ENCODE peak calls at places on chromosomes 6 and 20, in four cellular contexts. O, Z, X and N are unnamed samples.

GRCh38 chr6:111709615-111710398 is 104.1 kb upstream of the TRAF3IP2 start:
- DNase-seq in O (peak), Z (no peak), X (no peak), N (peak)

GRCh38 chr20:699811-700338 is 24.3 kb upstream of the SCRT2 start:
- DNase-seq in Z (peak), O (no peak), X (no peak), N (no peak)

GRCh38 chr6:69985180-69985579 is 118.8 kb downstream of the COL19A1 start:
- DNase-seq in O (no peak), Z (no peak), X (no peak), N (no peak)

GRCh38 chr6:89145461-89145961 is 344 bp upstream of the PM20D2 start:
- DNase-seq in X (no peak), O (peak), Z (no peak), N (peak)

GRCh38 chr20:21456207-21456606 is 57.7 kb downstream of the NKX2-2 start:
- DNase-seq in O (no peak), Z (no peak), X (no peak), N (no peak)

GRCh38 chr6:14783594-14783993 is 462.3 kb upstream of the JARID2 start:
- DNase-seq in X (no peak), Z (no peak), O (no peak), N (no peak)

GRCh38 chr20:3358676-3359340 is 48.7 kb downstream of the DNAAF9 start:
- DNase-seq in X (no peak), O (no peak), Z (no peak), N (no peak)

GRCh38 chr6:13762648-13763441 is 51.2 kb upstream of the RANBP9 start:
- DNase-seq in X (no peak), Z (no peak), O (peak), N (peak)

GRCh38 chr6:168109171-168109570 is 30.2 kb upstream of the FRMD1 start:
- DNase-seq in Z (no peak), O (no peak), X (no peak), N (no peak)

GRCh38 chr20:17029698-17030097 is 197.1 kb upstream of the PCSK2 start:
- DNase-seq in Z (no peak), O (no peak), X (no peak), N (no peak)

GRCh38 chr6:33621396-33622388 is 570 bp downstream of the ITPR3 start:
- DNase-seq in Z (no peak), O (no peak), X (peak), N (peak)

GRCh38 chr6:134663800-134664535 is 285.9 kb downstream of the ALDH8A1 start:
- DNase-seq in X (no peak), Z (no peak), O (no peak), N (no peak)

GRCh38 chr6:34508425-34508824 is 42.5 kb downstream of the PACSIN1 start:
- DNase-seq in Z (peak), O (no peak), X (no peak), N (no peak)

GRCh38 chr20:51402201-51402600 is 140.3 kb downstream of the NFATC2 start:
- DNase-seq in O (no peak), Z (no peak), X (no peak), N (no peak)

GRCh38 chr6:22399693-22400092 is 102.9 kb upstream of the PRL start:
- DNase-seq in O (peak), X (no peak), Z (no peak), N (peak)

GRCh38 chr6:75204959-75205775 is 686 bp downstream of the COL12A1 start:
- DNase-seq in X (no peak), Z (no peak), O (peak), N (peak)

GRCh38 chr6:43916091-43916923 is 146.3 kb downstream of the VEGFA start:
- DNase-seq in Z (peak), O (no peak), X (no peak), N (no peak)

GRCh38 chr20:32966382-32966781 is 37.9 kb downstream of the SUN5 start:
- DNase-seq in X (peak), Z (no peak), O (no peak), N (no peak)

GRCh38 chr20:43955244-43956191 is 40.9 kb downstream of the TOX2 start:
- DNase-seq in Z (no peak), X (peak), O (peak), N (peak)

GRCh38 chr6:17277256-17277655 is 3.9 kb upstream of the RBM24 start:
- DNase-seq in O (no peak), Z (no peak), X (no peak), N (no peak)

GRCh38 chr20:24781061-24781980 is 167.7 kb upstream of the CST7 start:
- DNase-seq in O (peak), X (no peak), Z (no peak), N (peak)

GRCh38 chr6:1255646-1256365 is 56.1 kb upstream of the FOXQ1 start:
- DNase-seq in Z (no peak), O (no peak), X (no peak), N (no peak)

GRCh38 chr20:53937330-53937729 is 133.1 kb downstream of the BCAS1 start:
- DNase-seq in X (no peak), O (no peak), Z (no peak), N (no peak)

GRCh38 chr6:48765352-48765961 is 654.5 kb upstream of the PTCHD4 start:
- DNase-seq in Z (no peak), X (no peak), O (peak), N (peak)

GRCh38 chr20:25669826-25670422 is 26.7 kb downstream of the ZNF337 start:
- DNase-seq in O (peak), X (no peak), Z (no peak), N (peak)

GRCh38 chr6:122472022-122472340 is 374 bp upstream of the SERINC1 start:
- DNase-seq in O (no peak), X (no peak), Z (no peak), N (no peak)

GRCh38 chr20:54231006-54231405 is 23.1 kb downstream of the PFDN4 start:
- DNase-seq in X (no peak), Z (no peak), O (no peak), N (no peak)

GRCh38 chr6:168150551-168151444 is 71.8 kb upstream of the FRMD1 start:
- DNase-seq in O (no peak), Z (no peak), X (no peak), N (no peak)

GRCh38 chr20:52275243-52275817 is 83.8 kb upstream of the ZFP64 start:
- DNase-seq in O (no peak), X (no peak), Z (no peak), N (no peak)

GRCh38 chr6:29723666-29724588 is 693 bp downstream of the HLA-F start:
- DNase-seq in X (peak), Z (peak), O (peak), N (no peak)

GRCh38 chr20:48098099-48098498 is 312.8 kb upstream of the SULF2 start:
- DNase-seq in O (peak), Z (no peak), X (no peak), N (no peak)

GRCh38 chr20:50226093-50226974 is 35.7 kb downstream of the CEBPB start:
- DNase-seq in O (no peak), X (no peak), Z (peak), N (peak)

GRCh38 chr20:61454053-61454452 is 202.0 kb downstream of the CDH4 start:
- DNase-seq in X (no peak), Z (no peak), O (no peak), N (no peak)

GRCh38 chr20:54172856-54173652 is 732 bp downstream of the CYP24A1 start:
- DNase-seq in O (no peak), X (no peak), Z (no peak), N (peak)

GRCh38 chr6:47097092-47097945 is 55.2 kb upstream of the ADGRF1 start:
- DNase-seq in Z (no peak), O (peak), X (no peak), N (peak)

GRCh38 chr6:140440223-140440810 is 1065.9 kb upstream of the CITED2 start:
- DNase-seq in X (no peak), Z (no peak), O (no peak), N (no peak)

GRCh38 chr6:111743859-111744692 is 129.2 kb downstream of the FYN start:
- DNase-seq in Z (no peak), X (no peak), O (no peak), N (no peak)

GRCh38 chr6:70469965-70470364 is 56.7 kb downstream of the FAM135A start:
- DNase-seq in X (no peak), O (no peak), Z (no peak), N (no peak)

GRCh38 chr6:41182069-41183034 is 18.6 kb downstream of the TREML2 start:
- DNase-seq in O (peak), X (no peak), Z (no peak), N (peak)
- TF ChIP-seq CTCF in O (peak), X (no peak), Z (peak), N (peak)

GRCh38 chr20:40811004-40811403 is 122.0 kb upstream of the MAFB start:
- DNase-seq in O (no peak), Z (no peak), X (no peak), N (no peak)

GRCh38 chr20:40812415-40813212 is 123.6 kb upstream of the MAFB start:
- DNase-seq in O (peak), X (no peak), Z (no peak), N (peak)

GRCh38 chr20:40813213-40813510 is 124.1 kb upstream of the MAFB start:
- DNase-seq in O (no peak), X (no peak), Z (no peak), N (no peak)

GRCh38 chr20:40810336-40810735 is 121.3 kb upstream of the MAFB start:
- DNase-seq in Z (no peak), O (no peak), X (no peak), N (no peak)

GRCh38 chr20:40811660-40812414 is 122.8 kb upstream of the MAFB start:
- DNase-seq in X (no peak), Z (no peak), O (no peak), N (no peak)
- TF ChIP-seq CTCF in X (no peak), Z (no peak), O (no peak), N (no peak)

DNA sequence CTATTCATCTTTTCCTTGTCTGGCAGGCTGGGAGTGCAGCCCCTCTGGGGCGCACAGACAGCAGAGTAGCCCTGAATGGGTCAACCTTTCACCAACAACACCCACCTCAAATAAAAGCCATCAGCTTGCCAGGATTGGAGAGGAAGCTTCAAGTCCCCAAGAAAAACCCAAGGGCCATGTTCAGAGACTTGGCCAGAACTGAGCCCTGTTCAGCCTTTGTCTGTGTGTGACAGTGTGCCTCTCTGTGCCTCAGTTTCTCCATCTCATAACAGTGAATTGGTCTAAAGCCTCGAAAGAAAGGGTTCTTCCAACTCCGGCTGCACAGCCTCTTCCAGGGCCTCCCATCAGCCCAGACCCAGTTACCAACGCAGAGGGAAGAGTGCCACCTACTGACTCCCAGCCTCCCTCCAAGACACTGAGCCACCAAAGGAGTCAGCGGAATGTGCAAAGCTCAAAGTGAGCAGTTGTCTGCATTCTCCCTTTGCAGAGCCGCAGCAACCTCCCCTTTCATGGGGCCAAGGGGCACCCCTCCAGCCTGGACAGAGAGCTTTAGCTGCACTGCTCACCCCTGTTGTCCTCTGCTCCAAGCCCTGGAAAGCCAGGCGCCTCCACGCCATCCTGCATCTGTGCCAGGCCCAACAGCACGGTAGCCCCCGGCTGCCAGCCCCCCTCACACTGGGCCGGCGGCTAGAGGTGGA is 82.7 kb upstream of the TOP1 start:
- DNase-seq in O (peak), Z (no peak), X (no peak), N (peak)
- TF ChIP-seq CTCF in O (no peak), Z (peak), X (no peak), N (peak)

GRCh38 chr6:169751242-169752073 is at the start of the genes DYNLT2 and ERMARD:
- DNase-seq in X (peak), O (peak), Z (peak), N (peak)
- TF ChIP-seq CTCF in X (no peak), O (peak), Z (no peak), N (no peak)

DNA sequence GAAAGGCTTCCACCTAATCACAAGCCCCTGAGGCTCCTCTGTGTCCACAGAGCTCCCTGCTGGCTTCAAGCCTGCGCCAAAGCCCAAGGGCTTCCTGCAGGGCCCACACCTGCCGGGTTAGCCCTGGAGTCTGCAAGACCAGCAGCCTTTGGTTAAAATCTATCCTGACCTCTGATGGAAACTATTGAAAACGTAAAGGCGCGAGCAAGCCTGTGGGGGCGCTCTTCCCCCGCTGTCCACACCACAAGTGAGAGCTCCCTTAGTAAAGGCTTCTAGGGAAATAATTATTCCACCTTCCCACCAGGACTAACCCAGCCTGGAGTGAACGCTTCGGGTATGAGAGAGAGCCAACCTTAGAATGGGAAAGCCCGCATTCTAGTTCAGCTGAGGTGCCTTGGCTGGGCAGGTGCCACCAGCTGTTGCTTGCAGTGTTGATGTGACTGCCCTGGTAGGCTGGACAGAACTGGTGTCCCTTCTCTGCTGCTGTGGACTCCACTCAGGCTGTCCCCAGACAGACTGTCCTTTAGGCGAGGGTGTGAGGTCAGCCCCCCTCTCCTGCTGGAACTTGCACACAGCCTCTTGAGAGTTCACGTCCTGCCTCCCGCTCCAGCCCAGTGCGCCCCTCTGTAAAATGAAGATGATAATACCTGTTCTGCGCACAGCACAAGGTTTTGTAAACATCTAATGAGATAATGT is 68.7 kb downstream of the SYTL3 start:
- DNase-seq in Z (no peak), X (no peak), O (no peak), N (peak)
- TF ChIP-seq CTCF in Z (peak), X (no peak), O (no peak), N (peak)

DNA sequence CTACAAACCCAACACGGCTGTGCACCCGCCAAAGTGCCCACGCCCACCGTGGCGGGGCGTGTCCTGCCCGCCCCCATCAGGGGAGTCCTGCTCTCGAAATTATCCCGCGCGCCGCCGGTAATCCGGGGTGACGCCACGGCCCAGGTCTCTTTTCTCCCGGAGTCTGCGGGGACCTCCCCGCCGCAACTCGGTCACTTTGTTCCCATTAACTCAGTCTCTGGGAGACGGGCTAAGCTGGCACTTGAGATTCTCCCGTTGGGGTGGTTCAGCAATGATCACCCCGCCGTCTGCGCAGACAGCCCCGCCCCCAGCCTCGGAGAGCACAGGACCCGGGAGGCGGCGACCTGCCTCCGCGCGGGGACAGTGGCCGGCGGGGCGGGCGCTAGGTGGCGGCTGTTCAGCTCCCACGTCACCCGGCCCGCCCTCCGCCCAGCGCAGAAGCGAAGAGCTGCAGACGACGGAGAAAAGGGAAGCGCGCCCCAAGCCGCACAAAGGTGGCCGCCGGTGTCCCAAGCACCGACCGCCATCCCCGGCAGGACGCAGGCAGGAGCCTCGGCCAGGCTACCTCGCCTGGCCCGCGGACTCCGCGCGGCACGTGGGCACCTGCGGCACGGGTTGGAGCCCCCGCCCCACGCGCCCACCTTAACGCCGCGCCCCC is 31.5 kb downstream of the SF3B5 start:
- DNase-seq in X (peak), O (peak), Z (peak), N (peak)
- TF ChIP-seq CTCF in X (no peak), O (peak), Z (peak), N (no peak)